ENCODE peak calls at places on chromosomes 16 and 17, in ten cellular contexts. One of them, this sample, is unnamed.

GRCh38 chr17:75535119-75535537 is 9.6 kb downstream of the LLGL2 start:
- DNase-seq in AG10803: no peak
- DNase-seq in breast epithelium: no peak
- DNase-seq in PC-3: no peak
- DNase-seq in dorsolateral prefrontal cortex: no peak
- DNase-seq in HFFc6: no peak
- DNase-seq in H9: no peak
- DNase-seq in GM13977: peak
- DNase-seq in Calu3: peak
- DNase-seq in astrocyte of the spinal cord: no peak
- DNase-seq in this sample: no peak

GRCh38 chr16:72072514-72073342 is 9.7 kb downstream of the HPR start:
- DNase-seq in AG10803: no peak
- DNase-seq in astrocyte of the spinal cord: no peak
- DNase-seq in GM13977: no peak
- DNase-seq in PC-3: no peak
- DNase-seq in breast epithelium: no peak
- DNase-seq in Calu3: no peak
- DNase-seq in H9: peak
- DNase-seq in HFFc6: no peak
- DNase-seq in dorsolateral prefrontal cortex: no peak
- DNase-seq in this sample: no peak

GRCh38 chr16:88461291-88462269 is 8.5 kb downstream of the ZFPM1 start:
- DNase-seq in HFFc6: no peak
- DNase-seq in GM13977: no peak
- DNase-seq in AG10803: no peak
- DNase-seq in astrocyte of the spinal cord: no peak
- DNase-seq in dorsolateral prefrontal cortex: no peak
- DNase-seq in breast epithelium: no peak
- DNase-seq in H9: peak
- DNase-seq in PC-3: no peak
- DNase-seq in Calu3: no peak
- DNase-seq in this sample: no peak

GRCh38 chr17:48181653-48182052 is 74.1 kb downstream of the SNX11 start:
- DNase-seq in astrocyte of the spinal cord: peak
- DNase-seq in H9: peak
- DNase-seq in GM13977: no peak
- DNase-seq in HFFc6: peak
- DNase-seq in PC-3: peak
- DNase-seq in breast epithelium: no peak
- DNase-seq in Calu3: peak
- DNase-seq in AG10803: peak
- DNase-seq in dorsolateral prefrontal cortex: no peak
- DNase-seq in this sample: no peak

GRCh38 chr17:80524150-80524712 is 20.4 kb upstream of the RPTOR start:
- DNase-seq in breast epithelium: no peak
- DNase-seq in PC-3: no peak
- DNase-seq in dorsolateral prefrontal cortex: no peak
- DNase-seq in AG10803: peak
- DNase-seq in Calu3: no peak
- DNase-seq in GM13977: no peak
- DNase-seq in HFFc6: no peak
- DNase-seq in H9: no peak
- DNase-seq in astrocyte of the spinal cord: no peak
- DNase-seq in this sample: no peak

GRCh38 chr17:33152793-33153192 is 140.3 kb downstream of the ASIC2 start:
- DNase-seq in astrocyte of the spinal cord: no peak
- DNase-seq in dorsolateral prefrontal cortex: no peak
- DNase-seq in GM13977: no peak
- DNase-seq in AG10803: no peak
- DNase-seq in PC-3: no peak
- DNase-seq in HFFc6: no peak
- DNase-seq in breast epithelium: no peak
- DNase-seq in H9: no peak
- DNase-seq in Calu3: no peak
- DNase-seq in this sample: no peak

GRCh38 chr16:2156025-2156848 is 655 bp downstream of the TRAF7 start:
- DNase-seq in PC-3: peak
- DNase-seq in AG10803: peak
- DNase-seq in Calu3: no peak
- DNase-seq in HFFc6: peak
- DNase-seq in breast epithelium: no peak
- DNase-seq in dorsolateral prefrontal cortex: no peak
- DNase-seq in GM13977: no peak
- DNase-seq in H9: no peak
- DNase-seq in astrocyte of the spinal cord: peak
- DNase-seq in this sample: no peak

GRCh38 chr17:57396515-57396921 is 140.2 kb downstream of the MSI2 start:
- DNase-seq in AG10803: no peak
- DNase-seq in breast epithelium: no peak
- DNase-seq in H9: no peak
- DNase-seq in HFFc6: no peak
- DNase-seq in dorsolateral prefrontal cortex: no peak
- DNase-seq in astrocyte of the spinal cord: no peak
- DNase-seq in Calu3: no peak
- DNase-seq in PC-3: no peak
- DNase-seq in GM13977: no peak
- DNase-seq in this sample: no peak

GRCh38 chr16:1871974-1872635 is at the start of gene MEIOB:
- DNase-seq in breast epithelium: no peak
- DNase-seq in astrocyte of the spinal cord: peak
- DNase-seq in PC-3: no peak
- DNase-seq in Calu3: no peak
- DNase-seq in dorsolateral prefrontal cortex: no peak
- DNase-seq in HFFc6: no peak
- DNase-seq in H9: peak
- DNase-seq in AG10803: no peak
- DNase-seq in GM13977: no peak
- DNase-seq in this sample: no peak

GRCh38 chr17:63116228-63116627 is 150.2 kb downstream of the TANC2 start:
- DNase-seq in Calu3: no peak
- DNase-seq in PC-3: peak
- DNase-seq in H9: no peak
- DNase-seq in HFFc6: no peak
- DNase-seq in GM13977: no peak
- DNase-seq in astrocyte of the spinal cord: no peak
- DNase-seq in AG10803: no peak
- DNase-seq in dorsolateral prefrontal cortex: no peak
- DNase-seq in breast epithelium: no peak
- DNase-seq in this sample: no peak

GRCh38 chr17:50039058-50039457 is 16.9 kb upstream of the ITGA3 start:
- DNase-seq in HFFc6: no peak
- DNase-seq in AG10803: no peak
- DNase-seq in dorsolateral prefrontal cortex: no peak
- DNase-seq in H9: no peak
- DNase-seq in PC-3: no peak
- DNase-seq in GM13977: no peak
- DNase-seq in astrocyte of the spinal cord: no peak
- DNase-seq in Calu3: no peak
- DNase-seq in breast epithelium: no peak
- DNase-seq in this sample: peak

GRCh38 chr16:3999479-3999868 is 116.8 kb downstream of the ADCY9 start:
- DNase-seq in AG10803: peak
- DNase-seq in PC-3: no peak
- DNase-seq in breast epithelium: no peak
- DNase-seq in Calu3: no peak
- DNase-seq in GM13977: no peak
- DNase-seq in H9: no peak
- DNase-seq in astrocyte of the spinal cord: peak
- DNase-seq in HFFc6: peak
- DNase-seq in dorsolateral prefrontal cortex: no peak
- DNase-seq in this sample: no peak

GRCh38 chr17:63032141-63032540 is 66.1 kb downstream of the TANC2 start:
- DNase-seq in AG10803: no peak
- DNase-seq in dorsolateral prefrontal cortex: no peak
- DNase-seq in GM13977: no peak
- DNase-seq in H9: no peak
- DNase-seq in astrocyte of the spinal cord: no peak
- DNase-seq in PC-3: no peak
- DNase-seq in HFFc6: no peak
- DNase-seq in breast epithelium: no peak
- DNase-seq in Calu3: no peak
- DNase-seq in this sample: no peak

GRCh38 chr17:65013613-65014391 is 42.7 kb downstream of the GNA13 start:
- DNase-seq in AG10803: peak
- DNase-seq in dorsolateral prefrontal cortex: no peak
- DNase-seq in PC-3: peak
- DNase-seq in HFFc6: peak
- DNase-seq in breast epithelium: no peak
- DNase-seq in Calu3: no peak
- DNase-seq in astrocyte of the spinal cord: peak
- DNase-seq in H9: no peak
- DNase-seq in GM13977: peak
- DNase-seq in this sample: no peak

GRCh38 chr16:84088695-84089395 is 27.9 kb downstream of the MBTPS1 start:
- DNase-seq in AG10803: peak
- DNase-seq in breast epithelium: peak
- DNase-seq in PC-3: peak
- DNase-seq in Calu3: no peak
- DNase-seq in dorsolateral prefrontal cortex: no peak
- DNase-seq in GM13977: peak
- DNase-seq in HFFc6: no peak
- DNase-seq in astrocyte of the spinal cord: no peak
- DNase-seq in H9: no peak
- DNase-seq in this sample: no peak
- TF ChIP-seq CTCF in AG10803: no peak
- TF ChIP-seq CTCF in breast epithelium: no peak
- TF ChIP-seq CTCF in PC-3: peak
- TF ChIP-seq CTCF in Calu3: no peak
- TF ChIP-seq CTCF in dorsolateral prefrontal cortex: no peak
- TF ChIP-seq CTCF in GM13977: peak
- TF ChIP-seq CTCF in HFFc6: peak
- TF ChIP-seq CTCF in astrocyte of the spinal cord: no peak
- TF ChIP-seq CTCF in H9: no peak
- TF ChIP-seq CTCF in this sample: peak

DNA sequence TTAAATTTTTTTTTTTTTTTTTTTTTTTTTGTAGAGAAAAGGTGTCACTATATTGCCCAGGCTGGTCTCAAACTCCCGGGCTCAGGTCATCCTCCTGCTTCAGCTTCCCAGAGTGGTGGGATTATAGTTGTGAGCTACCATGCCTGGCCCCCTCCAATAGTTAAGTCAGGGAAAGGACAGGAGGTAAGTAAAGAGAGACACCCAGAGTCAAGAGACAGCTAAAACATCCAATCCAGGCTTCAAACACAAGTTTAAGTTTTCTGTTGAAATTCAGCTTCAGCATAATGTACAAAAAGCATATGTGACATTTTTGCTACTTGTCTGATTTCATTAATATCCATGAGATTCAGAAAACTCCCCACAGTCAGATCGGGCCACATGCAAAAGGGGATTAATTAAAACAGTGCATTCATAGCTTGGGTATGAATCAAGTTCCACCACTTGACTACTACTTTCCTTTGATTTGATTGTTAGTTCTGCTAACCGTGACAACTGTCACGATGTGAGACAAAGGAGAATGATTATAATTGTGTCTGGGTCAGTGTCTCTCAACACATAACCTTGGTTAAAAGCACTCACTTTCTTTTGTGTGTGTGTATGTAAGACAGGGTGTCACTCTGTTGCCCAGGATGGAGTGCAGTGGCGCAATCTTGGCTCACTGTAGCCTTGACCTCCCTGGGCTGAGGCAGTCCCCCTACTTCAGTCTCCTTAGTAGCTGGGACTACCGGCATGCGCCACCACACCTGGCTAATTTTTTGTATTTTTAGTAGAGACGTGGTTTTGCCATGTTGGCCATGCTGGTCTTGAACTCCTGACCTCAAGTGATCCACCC is 184.9 kb downstream of the PARN start:
- DNase-seq in PC-3: no peak
- DNase-seq in GM13977: no peak
- DNase-seq in HFFc6: no peak
- DNase-seq in Calu3: no peak
- DNase-seq in dorsolateral prefrontal cortex: no peak
- DNase-seq in astrocyte of the spinal cord: no peak
- DNase-seq in AG10803: no peak
- DNase-seq in H9: no peak
- DNase-seq in breast epithelium: no peak
- DNase-seq in this sample: no peak
- TF ChIP-seq CTCF in PC-3: no peak
- TF ChIP-seq CTCF in GM13977: no peak
- TF ChIP-seq CTCF in HFFc6: no peak
- TF ChIP-seq CTCF in Calu3: no peak
- TF ChIP-seq CTCF in dorsolateral prefrontal cortex: no peak
- TF ChIP-seq CTCF in astrocyte of the spinal cord: no peak
- TF ChIP-seq CTCF in AG10803: no peak
- TF ChIP-seq CTCF in H9: no peak
- TF ChIP-seq CTCF in breast epithelium: no peak
- TF ChIP-seq CTCF in this sample: peak

GRCh38 chr17:43368740-43369506 is 29.9 kb upstream of the ARL4D start:
- DNase-seq in AG10803: peak
- DNase-seq in astrocyte of the spinal cord: peak
- DNase-seq in H9: peak
- DNase-seq in HFFc6: peak
- DNase-seq in Calu3: peak
- DNase-seq in breast epithelium: peak
- DNase-seq in GM13977: peak
- DNase-seq in dorsolateral prefrontal cortex: peak
- DNase-seq in PC-3: peak
- DNase-seq in this sample: no peak
- TF ChIP-seq CTCF in AG10803: peak
- TF ChIP-seq CTCF in astrocyte of the spinal cord: peak
- TF ChIP-seq CTCF in H9: no peak
- TF ChIP-seq CTCF in HFFc6: no peak
- TF ChIP-seq CTCF in Calu3: no peak
- TF ChIP-seq CTCF in breast epithelium: no peak
- TF ChIP-seq CTCF in GM13977: peak
- TF ChIP-seq CTCF in dorsolateral prefrontal cortex: no peak
- TF ChIP-seq CTCF in PC-3: no peak
- TF ChIP-seq CTCF in this sample: no peak

DNA sequence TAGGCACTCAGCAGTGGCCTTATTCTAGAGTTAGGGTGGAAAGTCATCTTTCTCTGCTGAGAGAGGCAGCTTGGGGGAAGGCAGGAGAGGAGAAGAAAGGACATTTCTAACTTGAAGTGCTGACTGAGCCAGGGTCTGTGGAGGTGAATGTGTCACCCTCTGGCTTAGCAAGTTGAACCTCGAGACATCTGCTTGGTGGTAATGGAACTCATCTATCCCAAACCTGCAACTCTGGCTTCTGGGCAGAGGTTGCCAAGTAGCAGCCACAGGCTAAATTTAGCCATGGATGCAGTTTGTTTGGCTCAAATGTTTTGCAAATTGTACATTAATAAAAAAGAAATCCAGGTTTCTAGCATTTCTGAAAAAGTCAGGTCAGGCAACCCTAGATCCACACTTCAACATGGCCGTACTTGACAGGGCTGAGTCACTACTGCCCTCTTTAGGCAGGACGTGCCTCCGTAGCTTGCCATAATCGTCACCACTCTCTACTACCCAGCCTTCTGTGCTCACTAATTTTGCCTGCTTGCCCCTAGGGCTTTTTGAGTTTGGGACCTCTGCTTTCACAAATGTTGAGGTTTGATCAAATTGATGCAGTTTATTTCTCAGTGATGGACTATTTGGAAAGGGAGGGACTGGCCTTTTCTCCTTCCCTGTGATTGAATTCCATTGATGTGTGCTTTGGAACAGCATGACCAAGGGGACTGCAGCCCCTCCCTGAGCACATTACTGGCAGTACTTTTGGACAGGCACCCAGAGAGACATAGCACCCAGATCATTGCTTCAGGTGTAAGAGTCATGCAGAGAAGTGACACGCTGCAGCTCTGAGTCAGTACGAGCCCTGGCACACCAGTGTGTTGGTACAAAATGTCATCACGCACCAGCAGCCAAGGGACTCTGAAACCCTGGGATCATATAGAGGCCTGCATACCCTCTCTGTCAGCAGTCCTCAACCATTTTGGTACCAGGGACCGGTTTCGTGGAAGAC is 5.2 kb downstream of the CDH13 start:
- DNase-seq in AG10803: peak
- DNase-seq in HFFc6: no peak
- DNase-seq in H9: peak
- DNase-seq in Calu3: no peak
- DNase-seq in PC-3: peak
- DNase-seq in dorsolateral prefrontal cortex: no peak
- DNase-seq in GM13977: no peak
- DNase-seq in breast epithelium: no peak
- DNase-seq in astrocyte of the spinal cord: no peak
- DNase-seq in this sample: no peak
- TF ChIP-seq CTCF in AG10803: peak
- TF ChIP-seq CTCF in HFFc6: peak
- TF ChIP-seq CTCF in H9: peak
- TF ChIP-seq CTCF in Calu3: no peak
- TF ChIP-seq CTCF in PC-3: peak
- TF ChIP-seq CTCF in dorsolateral prefrontal cortex: peak
- TF ChIP-seq CTCF in GM13977: peak
- TF ChIP-seq CTCF in breast epithelium: no peak
- TF ChIP-seq CTCF in astrocyte of the spinal cord: peak
- TF ChIP-seq CTCF in this sample: peak

This sample was measured in chondrocyte.